ENCODE peak calls at places on chromosome 7, in ten cellular contexts. One of them, this sample, is unnamed.
A peak's percentile ranks its signal among the peaks of the same experiment; 100 is the strongest.

GRCh38 chr7:71521506-71521905 is 389.6 kb downstream of the GALNT17 start:
- DNase-seq in epithelial cell of esophagus: no peak
- DNase-seq in stimulated activated CD4-positive, alpha-beta T cell treated with anti-CD3 and anti-CD28 coated beads, Interleukin-2, amount 100 ng/mL, for 48 hours: no peak
- DNase-seq in stimulated activated naive CD8-positive, alpha-beta T cell treated with anti-CD3 and anti-CD28 coated beads, Interleukin-15, Interleukin-2, amounts not matched to agents 100 U/mL and 50 U/mL, for 24 hours: no peak
- DNase-seq in astrocyte of the spinal cord: no peak
- DNase-seq in naive thymus-derived CD8-positive, alpha-beta T cell: no peak
- DNase-seq in activated CD8-positive, alpha-beta memory T cell treated with anti-CD3 and anti-CD28 coated beads, Interleukin-2, amount 10 ng/mL, durations not matched to agents 7 days and 5 days: no peak
- DNase-seq in mucosa of gallbladder: peak; percentile 11
- DNase-seq in pancreas: no peak
- DNase-seq in COR-L47: no peak
- DNase-seq in this sample: no peak

GRCh38 chr7:1825877-1826741 is 156.0 kb downstream of the ELFN1 start:
- DNase-seq in naive thymus-derived CD8-positive, alpha-beta T cell: no peak
- DNase-seq in pancreas: peak; percentile 53
- DNase-seq in mucosa of gallbladder: no peak
- DNase-seq in stimulated activated naive CD8-positive, alpha-beta T cell treated with anti-CD3 and anti-CD28 coated beads, Interleukin-15, Interleukin-2, amounts not matched to agents 100 U/mL and 50 U/mL, for 24 hours: no peak
- DNase-seq in activated CD8-positive, alpha-beta memory T cell treated with anti-CD3 and anti-CD28 coated beads, Interleukin-2, amount 10 ng/mL, durations not matched to agents 7 days and 5 days: no peak
- DNase-seq in COR-L47: no peak
- DNase-seq in astrocyte of the spinal cord: no peak
- DNase-seq in epithelial cell of esophagus: no peak
- DNase-seq in stimulated activated CD4-positive, alpha-beta T cell treated with anti-CD3 and anti-CD28 coated beads, Interleukin-2, amount 100 ng/mL, for 48 hours: no peak
- DNase-seq in this sample: no peak

GRCh38 chr7:74405191-74405898 is 48.4 kb upstream of the GTF2IRD1 start:
- DNase-seq in astrocyte of the spinal cord: no peak
- DNase-seq in COR-L47: peak; percentile 25
- DNase-seq in epithelial cell of esophagus: peak; percentile 29
- DNase-seq in naive thymus-derived CD8-positive, alpha-beta T cell: no peak
- DNase-seq in activated CD8-positive, alpha-beta memory T cell treated with anti-CD3 and anti-CD28 coated beads, Interleukin-2, amount 10 ng/mL, durations not matched to agents 7 days and 5 days: no peak
- DNase-seq in pancreas: no peak
- DNase-seq in stimulated activated naive CD8-positive, alpha-beta T cell treated with anti-CD3 and anti-CD28 coated beads, Interleukin-15, Interleukin-2, amounts not matched to agents 100 U/mL and 50 U/mL, for 24 hours: peak; percentile 14
- DNase-seq in stimulated activated CD4-positive, alpha-beta T cell treated with anti-CD3 and anti-CD28 coated beads, Interleukin-2, amount 100 ng/mL, for 48 hours: peak; percentile 13
- DNase-seq in mucosa of gallbladder: no peak
- DNase-seq in this sample: no peak

GRCh38 chr7:83161851-83162401 is 758 bp downstream of the PCLO start:
- DNase-seq in epithelial cell of esophagus: no peak
- DNase-seq in COR-L47: peak; percentile 15
- DNase-seq in astrocyte of the spinal cord: no peak
- DNase-seq in stimulated activated naive CD8-positive, alpha-beta T cell treated with anti-CD3 and anti-CD28 coated beads, Interleukin-15, Interleukin-2, amounts not matched to agents 100 U/mL and 50 U/mL, for 24 hours: no peak
- DNase-seq in mucosa of gallbladder: no peak
- DNase-seq in stimulated activated CD4-positive, alpha-beta T cell treated with anti-CD3 and anti-CD28 coated beads, Interleukin-2, amount 100 ng/mL, for 48 hours: no peak
- DNase-seq in pancreas: no peak
- DNase-seq in activated CD8-positive, alpha-beta memory T cell treated with anti-CD3 and anti-CD28 coated beads, Interleukin-2, amount 10 ng/mL, durations not matched to agents 7 days and 5 days: no peak
- DNase-seq in naive thymus-derived CD8-positive, alpha-beta T cell: no peak
- DNase-seq in this sample: no peak

GRCh38 chr7:11831727-11832495 is at the start of gene THSD7A:
- DNase-seq in stimulated activated CD4-positive, alpha-beta T cell treated with anti-CD3 and anti-CD28 coated beads, Interleukin-2, amount 100 ng/mL, for 48 hours: no peak
- DNase-seq in COR-L47: peak; percentile 65
- DNase-seq in naive thymus-derived CD8-positive, alpha-beta T cell: no peak
- DNase-seq in pancreas: peak; percentile 83
- DNase-seq in activated CD8-positive, alpha-beta memory T cell treated with anti-CD3 and anti-CD28 coated beads, Interleukin-2, amount 10 ng/mL, durations not matched to agents 7 days and 5 days: no peak
- DNase-seq in mucosa of gallbladder: peak; percentile 36
- DNase-seq in astrocyte of the spinal cord: peak; percentile 51
- DNase-seq in stimulated activated naive CD8-positive, alpha-beta T cell treated with anti-CD3 and anti-CD28 coated beads, Interleukin-15, Interleukin-2, amounts not matched to agents 100 U/mL and 50 U/mL, for 24 hours: peak; percentile 14
- DNase-seq in epithelial cell of esophagus: peak; percentile 46
- DNase-seq in this sample: peak; percentile 48

GRCh38 chr7:92699560-92699959 is 109.4 kb upstream of the FAM133B start:
- DNase-seq in stimulated activated CD4-positive, alpha-beta T cell treated with anti-CD3 and anti-CD28 coated beads, Interleukin-2, amount 100 ng/mL, for 48 hours: no peak
- DNase-seq in activated CD8-positive, alpha-beta memory T cell treated with anti-CD3 and anti-CD28 coated beads, Interleukin-2, amount 10 ng/mL, durations not matched to agents 7 days and 5 days: no peak
- DNase-seq in astrocyte of the spinal cord: no peak
- DNase-seq in COR-L47: no peak
- DNase-seq in epithelial cell of esophagus: peak; percentile 70
- DNase-seq in pancreas: no peak
- DNase-seq in stimulated activated naive CD8-positive, alpha-beta T cell treated with anti-CD3 and anti-CD28 coated beads, Interleukin-15, Interleukin-2, amounts not matched to agents 100 U/mL and 50 U/mL, for 24 hours: no peak
- DNase-seq in naive thymus-derived CD8-positive, alpha-beta T cell: no peak
- DNase-seq in mucosa of gallbladder: no peak
- DNase-seq in this sample: no peak

GRCh38 chr7:108525327-108525984 is 479 bp downstream of the PNPLA8 start:
- DNase-seq in mucosa of gallbladder: no peak
- DNase-seq in stimulated activated CD4-positive, alpha-beta T cell treated with anti-CD3 and anti-CD28 coated beads, Interleukin-2, amount 100 ng/mL, for 48 hours: peak; percentile 54
- DNase-seq in COR-L47: no peak
- DNase-seq in astrocyte of the spinal cord: peak; percentile 62
- DNase-seq in pancreas: no peak
- DNase-seq in activated CD8-positive, alpha-beta memory T cell treated with anti-CD3 and anti-CD28 coated beads, Interleukin-2, amount 10 ng/mL, durations not matched to agents 7 days and 5 days: no peak
- DNase-seq in epithelial cell of esophagus: peak; percentile 88
- DNase-seq in stimulated activated naive CD8-positive, alpha-beta T cell treated with anti-CD3 and anti-CD28 coated beads, Interleukin-15, Interleukin-2, amounts not matched to agents 100 U/mL and 50 U/mL, for 24 hours: no peak
- DNase-seq in naive thymus-derived CD8-positive, alpha-beta T cell: no peak
- DNase-seq in this sample: no peak

GRCh38 chr7:129831424-129832058 is 121.2 kb downstream of the UBE2H start:
- DNase-seq in astrocyte of the spinal cord: peak; percentile 93
- DNase-seq in stimulated activated naive CD8-positive, alpha-beta T cell treated with anti-CD3 and anti-CD28 coated beads, Interleukin-15, Interleukin-2, amounts not matched to agents 100 U/mL and 50 U/mL, for 24 hours: no peak
- DNase-seq in pancreas: no peak
- DNase-seq in naive thymus-derived CD8-positive, alpha-beta T cell: no peak
- DNase-seq in mucosa of gallbladder: no peak
- DNase-seq in epithelial cell of esophagus: peak; percentile 93
- DNase-seq in COR-L47: no peak
- DNase-seq in activated CD8-positive, alpha-beta memory T cell treated with anti-CD3 and anti-CD28 coated beads, Interleukin-2, amount 10 ng/mL, durations not matched to agents 7 days and 5 days: no peak
- DNase-seq in stimulated activated CD4-positive, alpha-beta T cell treated with anti-CD3 and anti-CD28 coated beads, Interleukin-2, amount 100 ng/mL, for 48 hours: no peak
- DNase-seq in this sample: no peak

GRCh38 chr7:140196361-140197217 is 19.8 kb upstream of the KDM7A start:
- DNase-seq in mucosa of gallbladder: no peak
- DNase-seq in stimulated activated naive CD8-positive, alpha-beta T cell treated with anti-CD3 and anti-CD28 coated beads, Interleukin-15, Interleukin-2, amounts not matched to agents 100 U/mL and 50 U/mL, for 24 hours: no peak
- DNase-seq in activated CD8-positive, alpha-beta memory T cell treated with anti-CD3 and anti-CD28 coated beads, Interleukin-2, amount 10 ng/mL, durations not matched to agents 7 days and 5 days: no peak
- DNase-seq in COR-L47: no peak
- DNase-seq in pancreas: no peak
- DNase-seq in stimulated activated CD4-positive, alpha-beta T cell treated with anti-CD3 and anti-CD28 coated beads, Interleukin-2, amount 100 ng/mL, for 48 hours: no peak
- DNase-seq in naive thymus-derived CD8-positive, alpha-beta T cell: no peak
- DNase-seq in epithelial cell of esophagus: no peak
- DNase-seq in astrocyte of the spinal cord: peak; percentile 29
- DNase-seq in this sample: no peak

GRCh38 chr7:49001610-49002033 is 77.3 kb downstream of the CDC14C start:
- DNase-seq in stimulated activated CD4-positive, alpha-beta T cell treated with anti-CD3 and anti-CD28 coated beads, Interleukin-2, amount 100 ng/mL, for 48 hours: peak; percentile 0
- DNase-seq in activated CD8-positive, alpha-beta memory T cell treated with anti-CD3 and anti-CD28 coated beads, Interleukin-2, amount 10 ng/mL, durations not matched to agents 7 days and 5 days: no peak
- DNase-seq in epithelial cell of esophagus: peak; percentile 56
- DNase-seq in pancreas: no peak
- DNase-seq in astrocyte of the spinal cord: no peak
- DNase-seq in COR-L47: peak; percentile 5
- DNase-seq in naive thymus-derived CD8-positive, alpha-beta T cell: no peak
- DNase-seq in mucosa of gallbladder: no peak
- DNase-seq in stimulated activated naive CD8-positive, alpha-beta T cell treated with anti-CD3 and anti-CD28 coated beads, Interleukin-15, Interleukin-2, amounts not matched to agents 100 U/mL and 50 U/mL, for 24 hours: no peak
- DNase-seq in this sample: peak; percentile 1

GRCh38 chr7:19390795-19391194 is 245.6 kb upstream of the FERD3L start:
- DNase-seq in stimulated activated CD4-positive, alpha-beta T cell treated with anti-CD3 and anti-CD28 coated beads, Interleukin-2, amount 100 ng/mL, for 48 hours: no peak
- DNase-seq in epithelial cell of esophagus: no peak
- DNase-seq in stimulated activated naive CD8-positive, alpha-beta T cell treated with anti-CD3 and anti-CD28 coated beads, Interleukin-15, Interleukin-2, amounts not matched to agents 100 U/mL and 50 U/mL, for 24 hours: no peak
- DNase-seq in activated CD8-positive, alpha-beta memory T cell treated with anti-CD3 and anti-CD28 coated beads, Interleukin-2, amount 10 ng/mL, durations not matched to agents 7 days and 5 days: no peak
- DNase-seq in mucosa of gallbladder: no peak
- DNase-seq in naive thymus-derived CD8-positive, alpha-beta T cell: no peak
- DNase-seq in COR-L47: no peak
- DNase-seq in astrocyte of the spinal cord: no peak
- DNase-seq in pancreas: no peak
- DNase-seq in this sample: no peak

GRCh38 chr7:39950473-39951155 is 558 bp downstream of the CDK13 start:
- DNase-seq in naive thymus-derived CD8-positive, alpha-beta T cell: peak; percentile 55
- DNase-seq in pancreas: peak; percentile 79
- DNase-seq in COR-L47: peak; percentile 15
- DNase-seq in astrocyte of the spinal cord: peak; percentile 50
- DNase-seq in epithelial cell of esophagus: peak; percentile 53
- DNase-seq in mucosa of gallbladder: peak; percentile 47
- DNase-seq in activated CD8-positive, alpha-beta memory T cell treated with anti-CD3 and anti-CD28 coated beads, Interleukin-2, amount 10 ng/mL, durations not matched to agents 7 days and 5 days: peak; percentile 71
- DNase-seq in stimulated activated naive CD8-positive, alpha-beta T cell treated with anti-CD3 and anti-CD28 coated beads, Interleukin-15, Interleukin-2, amounts not matched to agents 100 U/mL and 50 U/mL, for 24 hours: peak; percentile 59
- DNase-seq in stimulated activated CD4-positive, alpha-beta T cell treated with anti-CD3 and anti-CD28 coated beads, Interleukin-2, amount 100 ng/mL, for 48 hours: peak; percentile 18
- DNase-seq in this sample: peak; percentile 55

GRCh38 chr7:132121987-132122386 is 454.3 kb downstream of the PLXNA4 start:
- DNase-seq in epithelial cell of esophagus: no peak
- DNase-seq in activated CD8-positive, alpha-beta memory T cell treated with anti-CD3 and anti-CD28 coated beads, Interleukin-2, amount 10 ng/mL, durations not matched to agents 7 days and 5 days: no peak
- DNase-seq in astrocyte of the spinal cord: no peak
- DNase-seq in COR-L47: no peak
- DNase-seq in stimulated activated CD4-positive, alpha-beta T cell treated with anti-CD3 and anti-CD28 coated beads, Interleukin-2, amount 100 ng/mL, for 48 hours: no peak
- DNase-seq in naive thymus-derived CD8-positive, alpha-beta T cell: no peak
- DNase-seq in mucosa of gallbladder: no peak
- DNase-seq in pancreas: no peak
- DNase-seq in stimulated activated naive CD8-positive, alpha-beta T cell treated with anti-CD3 and anti-CD28 coated beads, Interleukin-15, Interleukin-2, amounts not matched to agents 100 U/mL and 50 U/mL, for 24 hours: no peak
- DNase-seq in this sample: no peak

GRCh38 chr7:74349621-74350020 is 60.4 kb downstream of the CLIP2 start:
- DNase-seq in activated CD8-positive, alpha-beta memory T cell treated with anti-CD3 and anti-CD28 coated beads, Interleukin-2, amount 10 ng/mL, durations not matched to agents 7 days and 5 days: no peak
- DNase-seq in epithelial cell of esophagus: no peak
- DNase-seq in stimulated activated naive CD8-positive, alpha-beta T cell treated with anti-CD3 and anti-CD28 coated beads, Interleukin-15, Interleukin-2, amounts not matched to agents 100 U/mL and 50 U/mL, for 24 hours: no peak
- DNase-seq in naive thymus-derived CD8-positive, alpha-beta T cell: no peak
- DNase-seq in stimulated activated CD4-positive, alpha-beta T cell treated with anti-CD3 and anti-CD28 coated beads, Interleukin-2, amount 100 ng/mL, for 48 hours: no peak
- DNase-seq in astrocyte of the spinal cord: no peak
- DNase-seq in mucosa of gallbladder: no peak
- DNase-seq in pancreas: no peak
- DNase-seq in COR-L47: no peak
- DNase-seq in this sample: no peak

GRCh38 chr7:24428676-24429075 is 144.6 kb upstream of the PALS2 start:
- DNase-seq in COR-L47: no peak
- DNase-seq in pancreas: no peak
- DNase-seq in astrocyte of the spinal cord: no peak
- DNase-seq in activated CD8-positive, alpha-beta memory T cell treated with anti-CD3 and anti-CD28 coated beads, Interleukin-2, amount 10 ng/mL, durations not matched to agents 7 days and 5 days: no peak
- DNase-seq in mucosa of gallbladder: no peak
- DNase-seq in naive thymus-derived CD8-positive, alpha-beta T cell: no peak
- DNase-seq in epithelial cell of esophagus: no peak
- DNase-seq in stimulated activated naive CD8-positive, alpha-beta T cell treated with anti-CD3 and anti-CD28 coated beads, Interleukin-15, Interleukin-2, amounts not matched to agents 100 U/mL and 50 U/mL, for 24 hours: no peak
- DNase-seq in stimulated activated CD4-positive, alpha-beta T cell treated with anti-CD3 and anti-CD28 coated beads, Interleukin-2, amount 100 ng/mL, for 48 hours: no peak
- DNase-seq in this sample: no peak